ENCODE peak calls at places on chromosomes 6 and 20, in five cellular contexts. T, Q, X, U and F are unnamed samples.

GRCh38 chr6:161139766-161140553 is 133.9 kb downstream of the AGPAT4 start:
- DNase-seq in T (peak), Q (peak), X (no peak), U (no peak), F (no peak)

GRCh38 chr20:33685328-33686007 is 717 bp downstream of the E2F1 start:
- DNase-seq in T (peak), Q (no peak), X (no peak), U (no peak), F (peak)

GRCh38 chr6:109455502-109456282 is at the start of gene MICAL1:
- DNase-seq in T (peak), Q (peak), X (peak), U (peak), F (peak)

GRCh38 chr6:169843110-169843509 is 91.7 kb downstream of the ERMARD start:
- DNase-seq in T (no peak), Q (no peak), X (no peak), U (no peak), F (peak)

GRCh38 chr6:118551063-118551672 is 3.1 kb downstream of the PLN start:
- DNase-seq in T (no peak), Q (no peak), X (no peak), U (no peak), F (no peak)

GRCh38 chr20:48831702-48832422 is 4.1 kb upstream of the PREX1 start:
- DNase-seq in T (peak), Q (peak), X (no peak), U (peak), F (no peak)

GRCh38 chr6:53496100-53496499 is 48.8 kb downstream of the GCLC start:
- DNase-seq in T (no peak), Q (no peak), X (no peak), U (no peak), F (no peak)

GRCh38 chr20:32674362-32674789 is 635 bp upstream of the C20orf203 start:
- DNase-seq in T (no peak), Q (no peak), X (no peak), U (peak), F (peak)

GRCh38 chr20:17570347-17571152 is 675 bp downstream of the DSTN start:
- DNase-seq in T (peak), Q (peak), X (peak), U (peak), F (peak)

GRCh38 chr6:29792123-29793035 is 35.2 kb upstream of the HLA-G start:
- DNase-seq in T (peak), Q (peak), X (peak), U (peak), F (peak)

GRCh38 chr6:15882345-15882744 is 219.5 kb upstream of the DTNBP1 start:
- DNase-seq in T (no peak), Q (no peak), X (no peak), U (no peak), F (no peak)

GRCh38 chr20:13422637-13423036 is 201.6 kb downstream of the ISM1 start:
- DNase-seq in T (no peak), Q (no peak), X (no peak), U (no peak), F (no peak)

GRCh38 chr20:36818831-36819230 is 45.3 kb upstream of the DSN1 start:
- DNase-seq in T (no peak), Q (no peak), X (no peak), U (no peak), F (no peak)

GRCh38 chr6:73372516-73372915 is 2.8 kb upstream of the OOEP start:
- DNase-seq in T (no peak), Q (no peak), X (no peak), U (no peak), F (no peak)

GRCh38 chr20:62876826-62877728 is 15.5 kb upstream of the TCFL5 start:
- DNase-seq in T (peak), Q (peak), X (peak), U (peak), F (no peak)

GRCh38 chr6:31336872-31337496 is 20.0 kb downstream of the HLA-B start:
- DNase-seq in T (no peak), Q (no peak), X (no peak), U (no peak), F (no peak)

GRCh38 chr6:111602481-111603404 is 2.9 kb downstream of the TRAF3IP2 start:
- DNase-seq in T (peak), Q (peak), X (no peak), U (peak), F (no peak)

GRCh38 chr6:53437557-53438202 is 88.9 kb upstream of the ELOVL5 start:
- DNase-seq in T (no peak), Q (peak), X (no peak), U (peak), F (no peak)

GRCh38 chr6:105879902-105880547 is 206.1 kb upstream of the PRDM1 start:
- DNase-seq in T (peak), Q (no peak), X (no peak), U (peak), F (peak)

GRCh38 chr6:75524322-75524972 is 30.8 kb upstream of the FILIP1 start:
- DNase-seq in T (no peak), Q (no peak), X (no peak), U (peak), F (no peak)

GRCh38 chr6:113642714-113643442 is 214.3 kb upstream of the MARCKS start:
- DNase-seq in T (no peak), Q (no peak), X (no peak), U (peak), F (peak)

GRCh38 chr6:144063246-144063743 is 32.1 kb downstream of the SF3B5 start:
- DNase-seq in T (no peak), Q (no peak), X (no peak), U (peak), F (peak)

GRCh38 chr20:57278457-57278856 is 12.0 kb upstream of the BMP7 start:
- DNase-seq in T (no peak), Q (no peak), X (no peak), U (no peak), F (no peak)

GRCh38 chr20:57282691-57283361 is 16.4 kb upstream of the BMP7 start:
- DNase-seq in T (no peak), Q (no peak), X (no peak), U (no peak), F (no peak)

GRCh38 chr20:57283867-57284266 is 17.4 kb upstream of the BMP7 start:
- DNase-seq in T (no peak), Q (no peak), X (no peak), U (no peak), F (no peak)

GRCh38 chr20:57280221-57280620 is 13.8 kb upstream of the BMP7 start:
- DNase-seq in T (no peak), Q (no peak), X (no peak), U (no peak), F (no peak)

GRCh38 chr20:57281900-57282299 is 15.5 kb upstream of the BMP7 start:
- DNase-seq in T (no peak), Q (no peak), X (no peak), U (no peak), F (no peak)
- H3K27ac ChIP-seq in T (no peak), Q (no peak), X (peak), U (no peak), F (no peak)

GRCh38 chr6:89819336-89820130 is at the start of gene MDN1:
- DNase-seq in T (peak), Q (peak), X (peak), U (peak), F (peak)
- TF ChIP-seq POLR2A in T (peak), Q (peak), X (peak), U (peak), F (peak)

GRCh38 chr6:142845624-142846458 is 99.1 kb downstream of the HIVEP2 start:
- DNase-seq in T (peak), Q (peak), X (peak), U (peak), F (peak)

GRCh38 chr6:142844065-142844755 is 100.8 kb downstream of the HIVEP2 start:
- DNase-seq in T (no peak), Q (no peak), X (no peak), U (no peak), F (no peak)

GRCh38 chr6:142846459-142846831 is 98.5 kb downstream of the HIVEP2 start:
- DNase-seq in T (no peak), Q (no peak), X (no peak), U (no peak), F (no peak)

GRCh38 chr6:142846883-142847287 is 98.1 kb downstream of the HIVEP2 start:
- DNase-seq in T (peak), Q (no peak), X (no peak), U (peak), F (no peak)

DNA sequence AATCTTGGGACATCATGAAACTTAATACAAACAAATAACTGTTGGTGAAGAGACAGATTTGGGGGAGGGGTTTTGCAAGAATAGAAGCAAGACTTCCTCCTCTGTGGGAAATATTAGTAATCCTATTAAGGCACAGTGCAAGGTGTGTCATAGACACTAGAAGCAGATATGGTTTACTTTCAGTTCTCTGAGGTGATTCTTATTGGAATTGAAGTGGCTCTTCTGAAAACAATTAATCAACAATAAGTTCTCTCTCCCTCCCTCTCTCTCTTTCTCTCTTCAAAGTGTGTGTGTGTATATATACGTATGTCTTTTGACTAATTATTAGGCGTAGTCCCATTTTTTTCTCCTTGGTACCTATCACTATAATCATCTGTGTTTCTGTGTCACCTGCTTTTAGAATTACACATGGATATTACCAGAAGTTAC is 99.8 kb downstream of the HIVEP2 start:
- DNase-seq in T (no peak), Q (no peak), X (no peak), U (no peak), F (no peak)
- H3K27ac ChIP-seq in T (peak), Q (no peak), X (peak), U (peak), F (peak)

DNA sequence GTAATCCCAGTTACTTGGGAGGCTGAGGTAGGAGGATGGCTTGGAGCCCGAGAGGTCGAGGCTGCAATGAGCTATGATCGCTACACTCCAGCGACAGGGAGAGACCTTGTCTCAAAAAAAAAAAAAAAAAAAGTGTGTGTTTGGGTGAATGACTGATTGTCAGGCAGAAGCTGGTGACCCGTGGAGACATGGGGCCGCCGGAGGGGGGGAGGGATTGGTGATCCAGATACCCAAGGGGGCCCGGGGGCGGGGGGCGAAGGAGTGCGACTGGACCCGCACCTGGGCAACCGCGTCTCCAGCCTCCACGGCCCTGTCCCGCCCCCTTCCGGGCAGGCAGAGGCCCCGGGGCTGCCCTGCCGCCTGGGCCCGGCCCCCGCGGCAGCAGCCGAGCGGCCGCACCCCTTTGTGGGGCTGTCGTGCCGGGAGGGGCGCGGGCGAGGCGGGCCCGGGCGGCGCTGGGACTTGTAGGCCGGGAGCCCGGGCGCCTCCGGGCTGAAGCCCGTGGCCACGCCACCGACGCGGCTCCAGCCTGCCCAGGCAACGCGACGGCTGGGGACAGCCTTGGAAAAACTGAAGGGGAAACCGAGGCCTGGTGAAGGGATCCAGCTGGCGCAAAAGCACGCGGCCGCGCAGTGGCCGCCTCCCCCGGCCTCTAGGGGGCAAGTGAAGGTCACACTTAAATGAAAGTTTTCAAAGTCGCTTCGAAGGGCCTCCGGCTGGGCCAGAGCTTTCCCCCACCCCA is 2.1 kb upstream of the RBM38 start:
- DNase-seq in T (peak), Q (peak), X (peak), U (peak), F (peak)
- TF ChIP-seq POLR2A in T (peak), Q (no peak), X (peak), U (peak), F (no peak)